ENCODE peak calls at places on chromosomes 13 and 19, in four cellular contexts. P is GM20000, T is endothelial cell, Z is cerebellum. D is an unnamed sample.

GRCh38 chr13:44713793-44714469 is 137.8 kb upstream of the TSC22D1 start:
- DNase-seq in T (no peak), P (no peak), Z (no peak), D (no peak)

GRCh38 chr13:100512422-100512821 is 76.2 kb downstream of the GGACT start:
- DNase-seq in Z (no peak), T (no peak), P (no peak), D (no peak)

GRCh38 chr13:27341616-27342015 is 71.0 kb downstream of the RASL11A start:
- DNase-seq in T (no peak), P (no peak), Z (no peak), D (no peak)

GRCh38 chr19:50311723-50312635 is 17.2 kb downstream of the KCNC3 start:
- DNase-seq in Z (no peak), P (no peak), T (no peak), D (no peak)

GRCh38 chr13:37277435-37278144 is 172.1 kb upstream of the CSNK1A1L start:
- DNase-seq in P (no peak), T (no peak), Z (no peak), D (no peak)

GRCh38 chr19:11078893-11079292 is 10.4 kb upstream of the LDLR start:
- DNase-seq in P (no peak), Z (no peak), T (no peak), D (no peak)

GRCh38 chr19:20247016-20247683 is 80.1 kb downstream of the ZNF486 start:
- DNase-seq in Z (peak; percentile 26), P (no peak), T (peak; percentile 45), D (no peak)

GRCh38 chr19:632228-633067 is 889 bp downstream of the POLRMT start:
- DNase-seq in T (peak; percentile 51), P (peak; percentile 84), Z (no peak), D (no peak)

D was measured in caudate nucleus.